ENCODE peak calls at places on chromosomes 4 and X, in nine cellular contexts. One of them, this sample, is unnamed.

GRCh38 chr4:14223461-14223860 is 595.9 kb upstream of the BOD1L1 start:
- DNase-seq in transverse colon: no peak
- DNase-seq in A549: no peak
- DNase-seq in uterus: no peak
- DNase-seq in GM12892: no peak
- DNase-seq in GM12878: no peak
- DNase-seq in erythroblast: no peak
- DNase-seq in K562: no peak
- DNase-seq in tibial nerve: no peak
- DNase-seq in this sample: no peak

GRCh38 chrX:413322-414201 is 26.9 kb upstream of the PPP2R3B start:
- DNase-seq in GM12892: no peak
- DNase-seq in transverse colon: no peak
- DNase-seq in uterus: no peak
- DNase-seq in tibial nerve: no peak
- DNase-seq in K562: no peak
- DNase-seq in GM12878: no peak
- DNase-seq in erythroblast: no peak
- DNase-seq in A549: no peak
- DNase-seq in this sample: peak

GRCh38 chr4:164847016-164847415 is 30.0 kb upstream of the APELA start:
- DNase-seq in uterus: no peak
- DNase-seq in transverse colon: no peak
- DNase-seq in GM12892: no peak
- DNase-seq in A549: no peak
- DNase-seq in K562: no peak
- DNase-seq in tibial nerve: no peak
- DNase-seq in GM12878: no peak
- DNase-seq in erythroblast: no peak
- DNase-seq in this sample: no peak

GRCh38 chr4:48575964-48576363 is 85.9 kb downstream of the ZAR1 start:
- DNase-seq in A549: no peak
- DNase-seq in erythroblast: no peak
- DNase-seq in GM12878: no peak
- DNase-seq in K562: no peak
- DNase-seq in uterus: no peak
- DNase-seq in tibial nerve: no peak
- DNase-seq in GM12892: no peak
- DNase-seq in transverse colon: no peak
- DNase-seq in this sample: no peak

GRCh38 chrX:48071064-48071985 is at the start of gene ZNF630:
- DNase-seq in K562: peak
- DNase-seq in GM12892: peak
- DNase-seq in A549: peak
- DNase-seq in uterus: peak
- DNase-seq in GM12878: peak
- DNase-seq in transverse colon: peak
- DNase-seq in erythroblast: peak
- DNase-seq in tibial nerve: peak
- DNase-seq in this sample: no peak

GRCh38 chr4:39046243-39046642 is 14.0 kb upstream of the TMEM156 start:
- DNase-seq in tibial nerve: no peak
- DNase-seq in A549: peak
- DNase-seq in erythroblast: no peak
- DNase-seq in GM12878: no peak
- DNase-seq in uterus: no peak
- DNase-seq in transverse colon: no peak
- DNase-seq in K562: no peak
- DNase-seq in GM12892: no peak
- DNase-seq in this sample: no peak

GRCh38 chrX:13220916-13221315 is 98.9 kb downstream of the ATXN3L start:
- DNase-seq in uterus: no peak
- DNase-seq in transverse colon: no peak
- DNase-seq in erythroblast: no peak
- DNase-seq in GM12892: no peak
- DNase-seq in A549: no peak
- DNase-seq in K562: no peak
- DNase-seq in GM12878: no peak
- DNase-seq in tibial nerve: no peak
- DNase-seq in this sample: no peak

GRCh38 chrX:15988661-15989603 is 134.3 kb upstream of the AP1S2 start:
- DNase-seq in K562: no peak
- DNase-seq in uterus: peak
- DNase-seq in tibial nerve: no peak
- DNase-seq in transverse colon: no peak
- DNase-seq in erythroblast: no peak
- DNase-seq in A549: peak
- DNase-seq in GM12878: no peak
- DNase-seq in GM12892: no peak
- DNase-seq in this sample: no peak

GRCh38 chrX:18755651-18756050 is 48.2 kb downstream of the PPEF1 start:
- DNase-seq in GM12878: no peak
- DNase-seq in A549: no peak
- DNase-seq in erythroblast: no peak
- DNase-seq in transverse colon: no peak
- DNase-seq in K562: no peak
- DNase-seq in uterus: no peak
- DNase-seq in tibial nerve: no peak
- DNase-seq in GM12892: no peak
- DNase-seq in this sample: no peak

GRCh38 chr4:170242471-170242870 is 152.7 kb upstream of the AADAT start:
- DNase-seq in K562: no peak
- DNase-seq in transverse colon: no peak
- DNase-seq in GM12878: no peak
- DNase-seq in tibial nerve: no peak
- DNase-seq in uterus: no peak
- DNase-seq in erythroblast: no peak
- DNase-seq in GM12892: no peak
- DNase-seq in A549: no peak
- DNase-seq in this sample: no peak

GRCh38 chr4:142563682-142564291 is 282.3 kb downstream of the INPP4B start:
- DNase-seq in GM12878: peak
- DNase-seq in K562: no peak
- DNase-seq in A549: peak
- DNase-seq in uterus: no peak
- DNase-seq in tibial nerve: no peak
- DNase-seq in transverse colon: no peak
- DNase-seq in erythroblast: no peak
- DNase-seq in GM12892: no peak
- DNase-seq in this sample: no peak

GRCh38 chr4:166045457-166045856 is 172.4 kb downstream of the TLL1 start:
- DNase-seq in A549: no peak
- DNase-seq in erythroblast: no peak
- DNase-seq in uterus: no peak
- DNase-seq in transverse colon: no peak
- DNase-seq in tibial nerve: no peak
- DNase-seq in K562: no peak
- DNase-seq in GM12892: no peak
- DNase-seq in GM12878: peak
- DNase-seq in this sample: no peak

GRCh38 chr4:8683462-8683861 is 90.9 kb downstream of the CPZ start:
- DNase-seq in A549: no peak
- DNase-seq in K562: no peak
- DNase-seq in uterus: no peak
- DNase-seq in transverse colon: no peak
- DNase-seq in tibial nerve: peak
- DNase-seq in GM12878: no peak
- DNase-seq in GM12892: no peak
- DNase-seq in erythroblast: no peak
- DNase-seq in this sample: no peak

GRCh38 chr4:98522062-98522461 is 136.3 kb downstream of the TSPAN5 start:
- DNase-seq in GM12878: no peak
- DNase-seq in erythroblast: no peak
- DNase-seq in uterus: no peak
- DNase-seq in transverse colon: no peak
- DNase-seq in GM12892: no peak
- DNase-seq in tibial nerve: no peak
- DNase-seq in K562: no peak
- DNase-seq in A549: no peak
- DNase-seq in this sample: no peak

DNA sequence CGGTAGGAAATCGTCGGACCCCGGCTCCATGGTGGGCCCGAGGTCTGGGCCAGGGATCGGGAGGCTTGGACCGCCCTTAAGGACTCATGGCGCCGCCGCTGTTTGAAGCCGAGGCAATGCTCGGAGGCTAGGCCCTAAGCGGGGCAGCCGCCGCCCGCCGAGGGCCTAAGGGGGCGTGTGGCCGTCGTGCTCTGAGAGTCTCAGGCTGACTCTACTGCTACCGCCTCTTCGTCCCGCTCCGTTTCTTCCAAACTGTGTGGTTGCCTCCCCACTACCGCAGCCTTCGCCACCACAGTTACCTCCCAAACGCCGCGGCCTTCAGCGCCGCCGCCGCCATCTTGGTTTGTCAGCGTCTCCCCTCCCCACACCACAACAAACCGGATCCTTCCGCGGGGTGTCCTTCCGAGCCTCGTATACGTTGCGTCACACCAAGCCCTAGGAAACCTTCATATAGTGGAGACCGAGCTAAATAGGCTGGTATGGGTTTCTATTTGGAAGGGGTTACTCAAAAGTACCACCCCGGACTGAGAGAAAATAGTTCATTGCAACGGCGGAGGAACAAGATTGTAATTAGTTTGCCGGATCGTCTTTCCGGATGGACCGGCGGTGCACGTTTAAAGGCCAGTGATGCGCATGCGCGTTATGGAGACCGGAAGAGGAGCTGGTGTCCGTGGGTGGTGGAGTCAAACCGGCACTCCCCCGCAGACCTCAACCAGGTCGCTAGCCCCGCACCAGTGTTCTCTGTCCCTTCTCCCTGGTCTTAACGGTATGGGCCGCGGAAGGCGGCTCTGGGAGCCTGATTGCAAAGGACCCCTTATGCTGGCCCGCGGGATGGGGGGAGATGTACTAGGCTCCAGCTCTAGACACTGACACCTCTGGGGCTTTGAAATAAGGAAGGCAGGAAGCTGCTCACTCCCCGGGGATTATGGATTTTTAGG is at the start of gene KDM5C:
- DNase-seq in transverse colon: peak
- DNase-seq in erythroblast: peak
- DNase-seq in GM12892: peak
- DNase-seq in K562: peak
- DNase-seq in GM12878: peak
- DNase-seq in A549: peak
- DNase-seq in tibial nerve: peak
- DNase-seq in uterus: peak
- DNase-seq in this sample: peak
- TF ChIP-seq POLR2A in transverse colon: peak
- TF ChIP-seq POLR2A in erythroblast: peak
- TF ChIP-seq POLR2A in GM12892: peak
- TF ChIP-seq POLR2A in K562: peak
- TF ChIP-seq POLR2A in GM12878: peak
- TF ChIP-seq POLR2A in A549: peak
- TF ChIP-seq POLR2A in tibial nerve: no peak
- TF ChIP-seq POLR2A in uterus: peak
- TF ChIP-seq POLR2A in this sample: peak

DNA sequence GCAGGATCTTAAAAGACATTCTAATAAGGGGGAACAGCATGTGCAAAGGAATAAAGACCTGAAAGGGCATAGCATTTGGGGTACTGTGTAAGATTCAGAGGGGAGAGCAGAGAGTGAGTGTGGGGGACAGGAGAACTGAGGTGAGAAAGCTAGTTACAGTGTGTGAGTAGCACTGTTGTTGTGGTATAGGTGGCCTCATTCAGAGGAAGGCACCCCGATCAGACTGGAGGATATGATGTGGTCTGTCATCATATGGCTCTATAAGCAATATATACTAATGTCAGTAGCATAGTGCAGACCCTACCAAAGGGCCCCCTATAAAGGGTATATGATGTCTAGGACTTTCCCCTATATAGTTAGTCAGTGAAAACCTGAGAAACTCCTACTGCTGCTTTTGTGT is 175.8 kb downstream of the FMR1NB start:
- DNase-seq in erythroblast: no peak
- DNase-seq in GM12878: no peak
- DNase-seq in A549: no peak
- DNase-seq in transverse colon: no peak
- DNase-seq in GM12892: no peak
- DNase-seq in uterus: no peak
- DNase-seq in K562: no peak
- DNase-seq in tibial nerve: no peak
- DNase-seq in this sample: no peak
- TF ChIP-seq POLR2A in erythroblast: no peak
- TF ChIP-seq POLR2A in GM12878: no peak
- TF ChIP-seq POLR2A in A549: no peak
- TF ChIP-seq POLR2A in transverse colon: no peak
- TF ChIP-seq POLR2A in GM12892: no peak
- TF ChIP-seq POLR2A in uterus: no peak
- TF ChIP-seq POLR2A in K562: no peak
- TF ChIP-seq POLR2A in tibial nerve: no peak
- TF ChIP-seq POLR2A in this sample: no peak

DNA sequence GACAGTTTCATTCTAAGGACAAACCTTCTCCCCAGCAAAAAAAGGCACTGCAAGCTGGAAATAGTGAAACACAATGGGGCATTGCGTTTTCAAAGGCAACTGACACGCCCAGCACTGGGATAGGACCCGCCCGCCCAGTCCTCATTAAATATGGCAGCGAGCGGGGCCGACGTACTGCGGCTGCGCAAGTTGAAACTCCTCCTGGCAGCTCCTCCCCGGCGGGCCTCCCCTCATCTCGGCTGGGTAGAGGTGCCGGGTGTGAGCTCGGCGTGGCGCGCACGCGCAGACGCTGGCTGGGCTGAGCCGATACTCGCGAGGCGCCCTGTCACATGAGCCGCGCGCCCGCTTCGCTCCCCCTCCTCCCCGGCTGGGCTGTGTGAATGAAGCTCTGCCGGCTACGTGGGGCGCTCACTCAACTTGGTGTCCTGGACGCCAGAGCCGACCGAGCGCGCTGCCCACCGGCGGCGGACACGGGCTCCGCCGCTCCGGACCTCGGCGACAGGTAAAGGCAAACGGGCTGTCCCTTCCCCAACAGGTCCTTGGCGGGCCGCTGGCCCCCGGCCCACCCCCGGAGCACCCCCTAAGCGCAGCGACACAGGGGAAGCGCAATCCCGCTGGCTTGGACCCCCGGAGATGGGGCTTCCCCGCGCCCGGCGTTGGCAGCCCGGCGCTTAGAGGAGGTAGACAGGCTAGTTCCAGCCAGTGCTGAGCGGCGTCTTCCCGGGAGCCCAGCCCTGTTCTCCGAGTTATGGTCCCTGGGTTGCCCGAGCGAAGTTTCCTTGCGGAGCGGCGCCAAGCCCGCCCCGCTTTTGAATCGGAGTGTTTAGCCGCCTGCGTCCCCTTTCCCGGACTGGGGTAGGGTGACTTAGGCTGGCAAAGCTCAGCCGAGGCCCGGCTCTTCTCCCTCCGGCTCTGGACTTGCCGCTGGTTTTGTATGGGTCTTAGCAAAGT is at the start of gene CLCN5:
- DNase-seq in erythroblast: peak
- DNase-seq in transverse colon: peak
- DNase-seq in GM12878: peak
- DNase-seq in A549: peak
- DNase-seq in GM12892: peak
- DNase-seq in K562: peak
- DNase-seq in uterus: peak
- DNase-seq in tibial nerve: peak
- DNase-seq in this sample: peak
- TF ChIP-seq POLR2A in erythroblast: peak
- TF ChIP-seq POLR2A in transverse colon: peak
- TF ChIP-seq POLR2A in GM12878: peak
- TF ChIP-seq POLR2A in A549: peak
- TF ChIP-seq POLR2A in GM12892: peak
- TF ChIP-seq POLR2A in K562: peak
- TF ChIP-seq POLR2A in uterus: peak
- TF ChIP-seq POLR2A in tibial nerve: peak
- TF ChIP-seq POLR2A in this sample: peak

GRCh38 chr4:6782147-6782845 is at the start of gene KIAA0232:
- DNase-seq in erythroblast: peak
- DNase-seq in GM12878: peak
- DNase-seq in transverse colon: peak
- DNase-seq in GM12892: peak
- DNase-seq in uterus: peak
- DNase-seq in tibial nerve: peak
- DNase-seq in A549: peak
- DNase-seq in K562: peak
- DNase-seq in this sample: peak
- TF ChIP-seq POLR2A in erythroblast: peak
- TF ChIP-seq POLR2A in GM12878: peak
- TF ChIP-seq POLR2A in transverse colon: peak
- TF ChIP-seq POLR2A in GM12892: peak
- TF ChIP-seq POLR2A in uterus: peak
- TF ChIP-seq POLR2A in tibial nerve: peak
- TF ChIP-seq POLR2A in A549: peak
- TF ChIP-seq POLR2A in K562: peak
- TF ChIP-seq POLR2A in this sample: peak

This sample was measured in H54.